ENCODE peak calls at places on chromosomes 2 and 18, in seven cellular contexts. One of them, this sample, is unnamed.

GRCh38 chr2:74537140-74537539 is 7.4 kb downstream of the HTRA2 start:
- DNase-seq in HCT116: no peak
- DNase-seq in SK-N-SH: no peak
- DNase-seq in WTC11: no peak
- DNase-seq in A549: no peak
- DNase-seq in HepG2: no peak
- DNase-seq in NB4: no peak
- DNase-seq in this sample: no peak

GRCh38 chr2:181790716-181791649 is 100.5 kb upstream of the ITPRID2 start:
- DNase-seq in HCT116: peak; percentile 98
- DNase-seq in SK-N-SH: no peak
- DNase-seq in WTC11: no peak
- DNase-seq in A549: peak; percentile 92
- DNase-seq in HepG2: peak; percentile 88
- DNase-seq in NB4: peak; percentile 55
- DNase-seq in this sample: peak; percentile 99

GRCh38 chr18:48408111-48408726 is 964 bp downstream of the ZBTB7C start:
- DNase-seq in HCT116: no peak
- DNase-seq in SK-N-SH: peak; percentile 37
- DNase-seq in WTC11: peak; percentile 28
- DNase-seq in A549: no peak
- DNase-seq in HepG2: no peak
- DNase-seq in NB4: no peak
- DNase-seq in this sample: peak; percentile 16

GRCh38 chr2:155665704-155666103 is 666.8 kb downstream of the NR4A2 start:
- DNase-seq in HCT116: no peak
- DNase-seq in SK-N-SH: no peak
- DNase-seq in WTC11: no peak
- DNase-seq in A549: no peak
- DNase-seq in HepG2: no peak
- DNase-seq in NB4: no peak
- DNase-seq in this sample: no peak

GRCh38 chr2:129764376-129765325 is 214.8 kb upstream of the RAB6C start:
- DNase-seq in HCT116: peak; percentile 8
- DNase-seq in SK-N-SH: no peak
- DNase-seq in WTC11: no peak
- DNase-seq in A549: no peak
- DNase-seq in HepG2: no peak
- DNase-seq in NB4: peak; percentile 27
- DNase-seq in this sample: no peak

GRCh38 chr2:19783935-19784334 is 117.8 kb downstream of the TTC32 start:
- DNase-seq in HCT116: no peak
- DNase-seq in SK-N-SH: no peak
- DNase-seq in WTC11: no peak
- DNase-seq in A549: no peak
- DNase-seq in HepG2: no peak
- DNase-seq in NB4: no peak
- DNase-seq in this sample: no peak

GRCh38 chr2:108139521-108139920 is 100.2 kb upstream of the SULT1C3 start:
- DNase-seq in HCT116: no peak
- DNase-seq in SK-N-SH: no peak
- DNase-seq in WTC11: no peak
- DNase-seq in A549: peak; percentile 27
- DNase-seq in HepG2: peak; percentile 21
- DNase-seq in NB4: peak; percentile 44
- DNase-seq in this sample: no peak

GRCh38 chr2:189465478-189465877 is 24.2 kb downstream of the WDR75 start:
- DNase-seq in HCT116: no peak
- DNase-seq in SK-N-SH: no peak
- DNase-seq in WTC11: no peak
- DNase-seq in A549: no peak
- DNase-seq in HepG2: no peak
- DNase-seq in NB4: no peak
- DNase-seq in this sample: peak; percentile 34

GRCh38 chr2:213315168-213315876 is 31.1 kb downstream of the SPAG16 start:
- DNase-seq in HCT116: no peak
- DNase-seq in SK-N-SH: no peak
- DNase-seq in WTC11: no peak
- DNase-seq in A549: no peak
- DNase-seq in HepG2: no peak
- DNase-seq in NB4: no peak
- DNase-seq in this sample: no peak

GRCh38 chr2:129277611-129278010 is 701.9 kb upstream of the RAB6C start:
- DNase-seq in HCT116: no peak
- DNase-seq in SK-N-SH: no peak
- DNase-seq in WTC11: no peak
- DNase-seq in A549: no peak
- DNase-seq in HepG2: no peak
- DNase-seq in NB4: no peak
- DNase-seq in this sample: no peak

GRCh38 chr2:138395565-138396306 is 105.8 kb upstream of the SPOPL start:
- DNase-seq in HCT116: no peak
- DNase-seq in SK-N-SH: no peak
- DNase-seq in WTC11: no peak
- DNase-seq in A549: peak; percentile 41
- DNase-seq in HepG2: no peak
- DNase-seq in NB4: no peak
- DNase-seq in this sample: no peak

GRCh38 chr2:28341208-28341891 is 51.3 kb upstream of the FOSL2 start:
- DNase-seq in HCT116: no peak
- DNase-seq in SK-N-SH: no peak
- DNase-seq in WTC11: no peak
- DNase-seq in A549: no peak
- DNase-seq in HepG2: no peak
- DNase-seq in NB4: no peak
- DNase-seq in this sample: no peak

GRCh38 chr18:8668381-8668780 is 37.0 kb upstream of the MTCL1 start:
- DNase-seq in HCT116: no peak
- DNase-seq in SK-N-SH: no peak
- DNase-seq in WTC11: no peak
- DNase-seq in A549: no peak
- DNase-seq in HepG2: no peak
- DNase-seq in NB4: no peak
- DNase-seq in this sample: no peak

GRCh38 chr2:7012141-7012809 is 95.1 kb downstream of the RNF144A start:
- DNase-seq in HCT116: no peak
- DNase-seq in SK-N-SH: no peak
- DNase-seq in WTC11: no peak
- DNase-seq in A549: no peak
- DNase-seq in HepG2: no peak
- DNase-seq in NB4: peak; percentile 46
- DNase-seq in this sample: no peak

GRCh38 chr2:196435189-196435588 is 204.3 kb upstream of the CCDC150 start:
- DNase-seq in HCT116: no peak
- DNase-seq in SK-N-SH: no peak
- DNase-seq in WTC11: no peak
- DNase-seq in A549: no peak
- DNase-seq in HepG2: no peak
- DNase-seq in NB4: no peak
- DNase-seq in this sample: peak; percentile 55

GRCh38 chr18:28729321-28729720 is 552.4 kb upstream of the CDH2 start:
- DNase-seq in HCT116: no peak
- DNase-seq in SK-N-SH: no peak
- DNase-seq in WTC11: no peak
- DNase-seq in A549: no peak
- DNase-seq in HepG2: no peak
- DNase-seq in NB4: no peak
- DNase-seq in this sample: peak; percentile 5

GRCh38 chr2:176391020-176391419 is 121.8 kb downstream of the MTX2 start:
- DNase-seq in HCT116: no peak
- DNase-seq in SK-N-SH: no peak
- DNase-seq in WTC11: no peak
- DNase-seq in A549: no peak
- DNase-seq in HepG2: no peak
- DNase-seq in NB4: no peak
- DNase-seq in this sample: no peak

GRCh38 chr2:46153996-46154753 is 143.0 kb upstream of the EPAS1 start:
- DNase-seq in HCT116: no peak
- DNase-seq in SK-N-SH: no peak
- DNase-seq in WTC11: no peak
- DNase-seq in A549: no peak
- DNase-seq in HepG2: no peak
- DNase-seq in NB4: no peak
- DNase-seq in this sample: no peak

GRCh38 chr2:636649-637405 is 40.4 kb downstream of the TMEM18 start:
- DNase-seq in HCT116: peak; percentile 47
- DNase-seq in SK-N-SH: peak; percentile 89
- DNase-seq in WTC11: peak; percentile 84
- DNase-seq in A549: peak; percentile 58
- DNase-seq in HepG2: peak; percentile 49
- DNase-seq in NB4: peak; percentile 58
- DNase-seq in this sample: peak; percentile 53

GRCh38 chr2:226080323-226080722 is 680.8 kb downstream of the NYAP2 start:
- DNase-seq in HCT116: no peak
- DNase-seq in SK-N-SH: no peak
- DNase-seq in WTC11: no peak
- DNase-seq in A549: no peak
- DNase-seq in HepG2: no peak
- DNase-seq in NB4: no peak
- DNase-seq in this sample: no peak

GRCh38 chr2:226079186-226079585 is 679.7 kb downstream of the NYAP2 start:
- DNase-seq in HCT116: no peak
- DNase-seq in SK-N-SH: no peak
- DNase-seq in WTC11: no peak
- DNase-seq in A549: no peak
- DNase-seq in HepG2: no peak
- DNase-seq in NB4: no peak
- DNase-seq in this sample: no peak

GRCh38 chr2:226077841-226078240 is 678.3 kb downstream of the NYAP2 start:
- DNase-seq in HCT116: no peak
- DNase-seq in SK-N-SH: no peak
- DNase-seq in WTC11: no peak
- DNase-seq in A549: no peak
- DNase-seq in HepG2: no peak
- DNase-seq in NB4: no peak
- DNase-seq in this sample: no peak

GRCh38 chr2:226078656-226079055 is 679.1 kb downstream of the NYAP2 start:
- DNase-seq in HCT116: no peak
- DNase-seq in SK-N-SH: no peak
- DNase-seq in WTC11: no peak
- DNase-seq in A549: no peak
- DNase-seq in HepG2: no peak
- DNase-seq in NB4: no peak
- DNase-seq in this sample: no peak

GRCh38 chr2:226079677-226080076 is 680.2 kb downstream of the NYAP2 start:
- DNase-seq in HCT116: peak; percentile 52
- DNase-seq in SK-N-SH: no peak
- DNase-seq in WTC11: no peak
- DNase-seq in A549: no peak
- DNase-seq in HepG2: no peak
- DNase-seq in NB4: peak; percentile 26
- DNase-seq in this sample: no peak
- TF ChIP-seq MAX in HCT116: peak; percentile 77
- TF ChIP-seq MAX in SK-N-SH: peak; percentile 38
- TF ChIP-seq MAX in WTC11: no peak
- TF ChIP-seq MAX in A549: no peak
- TF ChIP-seq MAX in HepG2: no peak
- TF ChIP-seq MAX in NB4: no peak
- TF ChIP-seq MAX in this sample: no peak

GRCh38 chr2:237291138-237291792 is 122.7 kb downstream of the COL6A3 start:
- DNase-seq in HCT116: peak; percentile 89
- DNase-seq in SK-N-SH: peak; percentile 87
- DNase-seq in WTC11: no peak
- DNase-seq in A549: peak; percentile 95
- DNase-seq in HepG2: peak; percentile 63
- DNase-seq in NB4: no peak
- DNase-seq in this sample: peak; percentile 99

GRCh38 chr2:237295889-237296480 is 118.0 kb downstream of the COL6A3 start:
- DNase-seq in HCT116: no peak
- DNase-seq in SK-N-SH: no peak
- DNase-seq in WTC11: no peak
- DNase-seq in A549: no peak
- DNase-seq in HepG2: no peak
- DNase-seq in NB4: no peak
- DNase-seq in this sample: no peak

GRCh38 chr2:237294509-237294908 is 119.5 kb downstream of the COL6A3 start:
- DNase-seq in HCT116: no peak
- DNase-seq in SK-N-SH: no peak
- DNase-seq in WTC11: no peak
- DNase-seq in A549: no peak
- DNase-seq in HepG2: no peak
- DNase-seq in NB4: no peak
- DNase-seq in this sample: peak; percentile 71

GRCh38 chr2:237296756-237297155 is 117.2 kb downstream of the COL6A3 start:
- DNase-seq in HCT116: no peak
- DNase-seq in SK-N-SH: no peak
- DNase-seq in WTC11: no peak
- DNase-seq in A549: no peak
- DNase-seq in HepG2: no peak
- DNase-seq in NB4: no peak
- DNase-seq in this sample: no peak

DNA sequence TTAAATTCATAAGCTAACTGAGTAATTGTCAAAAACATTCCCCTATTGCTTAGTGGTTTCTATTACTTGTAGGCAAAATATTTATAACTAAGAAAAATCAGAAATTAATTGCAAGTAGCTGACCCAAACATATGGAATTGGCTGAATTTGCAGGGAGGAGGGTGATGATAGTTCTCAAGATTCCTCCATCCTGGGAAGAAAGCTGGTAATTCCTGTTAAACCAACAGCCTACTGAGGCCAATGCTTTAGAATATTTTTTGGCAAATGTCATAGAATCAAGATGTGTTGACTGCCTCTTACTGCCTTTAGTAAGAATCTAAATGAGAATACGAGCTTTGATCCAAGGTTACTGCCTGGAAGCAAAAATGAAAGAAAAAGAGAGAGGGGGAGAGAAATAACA is 120.0 kb downstream of the COL6A3 start:
- DNase-seq in HCT116: no peak
- DNase-seq in SK-N-SH: no peak
- DNase-seq in WTC11: no peak
- DNase-seq in A549: no peak
- DNase-seq in HepG2: no peak
- DNase-seq in NB4: no peak
- DNase-seq in this sample: no peak
- TF ChIP-seq MAX in HCT116: no peak
- TF ChIP-seq MAX in SK-N-SH: no peak
- TF ChIP-seq MAX in WTC11: no peak
- TF ChIP-seq MAX in A549: no peak
- TF ChIP-seq MAX in HepG2: no peak
- TF ChIP-seq MAX in NB4: no peak
- TF ChIP-seq MAX in this sample: no peak

GRCh38 chr2:152594022-152594712 is 123.1 kb downstream of the PRPF40A start:
- DNase-seq in HCT116: no peak
- DNase-seq in SK-N-SH: no peak
- DNase-seq in WTC11: no peak
- DNase-seq in A549: no peak
- DNase-seq in HepG2: no peak
- DNase-seq in NB4: peak; percentile 33
- DNase-seq in this sample: no peak
- TF ChIP-seq MAX in HCT116: no peak
- TF ChIP-seq MAX in SK-N-SH: no peak
- TF ChIP-seq MAX in WTC11: no peak
- TF ChIP-seq MAX in A549: no peak
- TF ChIP-seq MAX in HepG2: no peak
- TF ChIP-seq MAX in NB4: peak; percentile 25
- TF ChIP-seq MAX in this sample: no peak

DNA sequence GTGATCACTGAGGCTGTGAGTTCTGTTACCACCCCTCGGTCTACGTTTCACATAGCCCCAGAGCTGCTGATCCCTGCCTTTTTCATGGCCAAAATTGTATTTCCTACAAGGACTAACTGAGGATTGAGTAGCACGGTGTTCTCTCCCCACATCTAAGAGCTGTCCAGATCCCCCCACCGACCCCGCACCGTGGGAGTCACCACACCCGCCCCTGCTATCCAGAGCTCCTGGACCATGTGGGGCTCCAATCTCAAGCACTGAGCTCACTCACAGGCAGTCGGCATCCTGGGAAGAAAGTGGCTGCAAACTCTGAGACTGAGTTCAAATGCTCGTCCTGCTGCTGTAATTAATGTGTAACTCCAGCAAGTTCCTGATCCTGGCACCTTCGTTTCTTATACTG is 9.7 kb downstream of the SIX2 start:
- DNase-seq in HCT116: no peak
- DNase-seq in SK-N-SH: no peak
- DNase-seq in WTC11: no peak
- DNase-seq in A549: no peak
- DNase-seq in HepG2: no peak
- DNase-seq in NB4: no peak
- DNase-seq in this sample: no peak
- TF ChIP-seq MAX in HCT116: no peak
- TF ChIP-seq MAX in SK-N-SH: no peak
- TF ChIP-seq MAX in WTC11: no peak
- TF ChIP-seq MAX in A549: no peak
- TF ChIP-seq MAX in HepG2: no peak
- TF ChIP-seq MAX in NB4: no peak
- TF ChIP-seq MAX in this sample: no peak

This sample was measured in endothelial cell of umbilical vein.